ENCODE peak calls at places on chromosome 22, in six cellular contexts. D is A549, W is psoas muscle, N is tibial nerve, U is mammary epithelial cell, M is kidney. E is an unnamed sample. For H3K4me1, the result is how much of the 10 kb centered on the place peaks cover.

GRCh38 chr22:17638432-17639237 is at the start of gene BCL2L13:
- DNase-seq in D (peak), W (peak), N (peak), U (peak), M (peak), E (peak)

GRCh38 chr22:28299760-28300159 is 379.9 kb downstream of the TTC28 start:
- DNase-seq in D (no peak), W (no peak), N (no peak), U (no peak), M (no peak), E (no peak)

GRCh38 chr22:28542980-28543621 is 136.5 kb downstream of the TTC28 start:
- DNase-seq in D (no peak), W (no peak), N (no peak), U (no peak), M (no peak), E (no peak)

GRCh38 chr22:41951898-41952474 is at the start of gene SMIM45:
- DNase-seq in D (no peak), W (no peak), N (no peak), U (no peak), M (no peak), E (no peak)

GRCh38 chr22:38964989-38965388 is 7.6 kb downstream of the APOBEC3A start:
- DNase-seq in D (no peak), W (no peak), N (no peak), U (no peak), M (peak), E (no peak)

GRCh38 chr22:33544707-33545106 is 375.6 kb downstream of the LARGE1 start:
- DNase-seq in D (no peak), W (no peak), N (no peak), U (no peak), M (no peak), E (no peak)

GRCh38 chr22:26992556-26992955 is 335.2 kb downstream of the MIAT start:
- DNase-seq in D (no peak), W (no peak), N (no peak), U (no peak), M (no peak), E (no peak)

GRCh38 chr22:41560095-41560487 is 719 bp upstream of the CSDC2 start:
- DNase-seq in D (no peak), W (no peak), N (no peak), U (no peak), M (no peak), E (no peak)

GRCh38 chr22:42061041-42061440 is 9.6 kb downstream of the NAGA start:
- DNase-seq in D (no peak), W (no peak), N (no peak), U (no peak), M (peak), E (no peak)

GRCh38 chr22:41681616-41682015 is 7.1 kb downstream of the SNU13 start:
- DNase-seq in D (no peak), W (no peak), N (no peak), U (no peak), M (no peak), E (no peak)

GRCh38 chr22:32735516-32735915 is 66.0 kb upstream of the TIMP3 start:
- DNase-seq in D (no peak), W (no peak), N (no peak), U (no peak), M (no peak), E (no peak)

GRCh38 chr22:42581762-42582716 is 28.3 kb downstream of the SERHL2 start:
- DNase-seq in D (peak), W (peak), N (peak), U (peak), M (peak), E (peak)

GRCh38 chr22:29144786-29145160 is 60.9 kb upstream of the EMID1 start:
- DNase-seq in D (no peak), W (no peak), N (no peak), U (no peak), M (peak), E (no peak)

GRCh38 chr22:41919357-41920224 is 4.7 kb upstream of the SHISA8 start:
- DNase-seq in D (no peak), W (peak), N (no peak), U (no peak), M (no peak), E (peak)

GRCh38 chr22:17272511-17272991 is 53.3 kb upstream of the ADA2 start:
- DNase-seq in D (no peak), W (no peak), N (no peak), U (no peak), M (peak), E (peak)

GRCh38 chr22:41900652-41901312 is 14.1 kb downstream of the SHISA8 start:
- DNase-seq in D (no peak), W (no peak), N (no peak), U (no peak), M (peak), E (no peak)

GRCh38 chr22:24088796-24089195 is 77.7 kb downstream of the CABIN1 start:
- DNase-seq in D (no peak), W (no peak), N (no peak), U (no peak), M (peak), E (no peak)

GRCh38 chr22:41501209-41501608 is 32.3 kb downstream of the ACO2 start:
- DNase-seq in D (peak), W (no peak), N (no peak), U (no peak), M (no peak), E (no peak)

GRCh38 chr22:21791635-21792625 is 56.3 kb upstream of the YPEL1 start:
- DNase-seq in D (peak), W (no peak), N (no peak), U (peak), M (no peak), E (no peak)

GRCh38 chr22:18060646-18061620 is 16.9 kb upstream of the PEX26 start:
- DNase-seq in D (peak), W (no peak), N (no peak), U (peak), M (peak), E (no peak)

GRCh38 chr22:38607680-38608079 is 37.7 kb upstream of the DMC1 start:
- DNase-seq in D (no peak), W (no peak), N (no peak), U (no peak), M (no peak), E (no peak)

GRCh38 chr22:23685205-23685784 is 5.5 kb upstream of the RGL4 start:
- DNase-seq in D (no peak), W (peak), N (no peak), U (peak), M (no peak), E (no peak)

GRCh38 chr22:37117092-37117491 is 7.6 kb upstream of the TMPRSS6 start:
- DNase-seq in D (no peak), W (no peak), N (no peak), U (no peak), M (no peak), E (no peak)
- TF ChIP-seq CTCF in D (no peak), W (no peak), N (no peak), U (no peak), M (no peak), E (no peak)

GRCh38 chr22:49607821-49608220 is 219.9 kb downstream of the BRD1 start:
- DNase-seq in D (no peak), W (no peak), N (no peak), U (no peak), M (no peak), E (no peak)

GRCh38 chr22:49608660-49609059 is 219.0 kb downstream of the BRD1 start:
- DNase-seq in D (no peak), W (no peak), N (no peak), U (no peak), M (no peak), E (no peak)

GRCh38 chr22:49608228-49608627 is 219.4 kb downstream of the BRD1 start:
- DNase-seq in D (no peak), W (no peak), N (no peak), U (no peak), M (no peak), E (no peak)

GRCh38 chr22:49606562-49606961 is 221.1 kb downstream of the BRD1 start:
- DNase-seq in D (no peak), W (no peak), N (no peak), U (no peak), M (no peak), E (no peak)

GRCh38 chr22:49609207-49609876 is 218.3 kb downstream of the BRD1 start:
- DNase-seq in D (no peak), W (no peak), N (no peak), U (no peak), M (peak), E (no peak)
- H3K4me1 ChIP-seq in D (under half), W (under half), N (under half), U (under half), M (under half), E (under half)

DNA sequence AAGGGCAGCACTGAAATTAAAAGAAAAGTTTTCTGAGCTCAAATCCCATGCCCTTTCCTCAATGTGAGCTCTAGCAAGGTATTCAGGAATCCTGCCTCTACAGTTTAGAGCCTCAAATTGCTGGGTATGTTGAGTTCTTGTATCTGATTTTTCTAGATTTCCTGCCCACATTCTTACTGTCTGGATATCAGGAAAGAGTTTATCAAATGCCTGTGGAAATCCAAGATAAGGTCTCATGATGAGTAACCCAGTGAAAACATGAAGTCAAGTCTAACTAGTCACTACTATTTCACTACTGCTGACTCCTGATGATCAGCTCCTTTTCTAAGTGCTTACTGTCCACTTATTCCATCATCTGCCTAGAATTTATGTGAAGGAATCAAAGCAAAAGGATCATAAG is 29.8 kb downstream of the LIMK2 start:
- DNase-seq in D (no peak), W (no peak), N (no peak), U (no peak), M (no peak), E (no peak)
- TF ChIP-seq CTCF in D (no peak), W (no peak), N (no peak), U (no peak), M (no peak), E (no peak)

GRCh38 chr22:43711681-43712080 is 100.4 kb downstream of the EFCAB6 start:
- DNase-seq in D (no peak), W (no peak), N (no peak), U (no peak), M (no peak), E (no peak)
- H3K4me1 ChIP-seq in D (under half), W (under half), N (under half), U (under half), M (under half), E (under half)

GRCh38 chr22:46833228-46833627 is 70.8 kb downstream of the TBC1D22A start:
- DNase-seq in D (peak), W (no peak), N (no peak), U (peak), M (no peak), E (no peak)
- TF ChIP-seq CTCF in D (no peak), W (no peak), N (peak), U (no peak), M (peak), E (peak)

GRCh38 chr22:20239063-20239950 is 28.8 kb downstream of the RTN4R start:
- DNase-seq in D (no peak), W (peak), N (no peak), U (no peak), M (no peak), E (peak)

GRCh38 chr22:20240900-20241299 is 27.2 kb downstream of the RTN4R start:
- DNase-seq in D (no peak), W (no peak), N (no peak), U (no peak), M (no peak), E (no peak)

GRCh38 chr22:20241579-20242392 is 26.3 kb downstream of the RTN4R start:
- DNase-seq in D (no peak), W (no peak), N (no peak), U (no peak), M (no peak), E (no peak)

GRCh38 chr22:20238567-20239062 is 29.5 kb downstream of the RTN4R start:
- DNase-seq in D (peak), W (peak), N (no peak), U (peak), M (no peak), E (peak)

DNA sequence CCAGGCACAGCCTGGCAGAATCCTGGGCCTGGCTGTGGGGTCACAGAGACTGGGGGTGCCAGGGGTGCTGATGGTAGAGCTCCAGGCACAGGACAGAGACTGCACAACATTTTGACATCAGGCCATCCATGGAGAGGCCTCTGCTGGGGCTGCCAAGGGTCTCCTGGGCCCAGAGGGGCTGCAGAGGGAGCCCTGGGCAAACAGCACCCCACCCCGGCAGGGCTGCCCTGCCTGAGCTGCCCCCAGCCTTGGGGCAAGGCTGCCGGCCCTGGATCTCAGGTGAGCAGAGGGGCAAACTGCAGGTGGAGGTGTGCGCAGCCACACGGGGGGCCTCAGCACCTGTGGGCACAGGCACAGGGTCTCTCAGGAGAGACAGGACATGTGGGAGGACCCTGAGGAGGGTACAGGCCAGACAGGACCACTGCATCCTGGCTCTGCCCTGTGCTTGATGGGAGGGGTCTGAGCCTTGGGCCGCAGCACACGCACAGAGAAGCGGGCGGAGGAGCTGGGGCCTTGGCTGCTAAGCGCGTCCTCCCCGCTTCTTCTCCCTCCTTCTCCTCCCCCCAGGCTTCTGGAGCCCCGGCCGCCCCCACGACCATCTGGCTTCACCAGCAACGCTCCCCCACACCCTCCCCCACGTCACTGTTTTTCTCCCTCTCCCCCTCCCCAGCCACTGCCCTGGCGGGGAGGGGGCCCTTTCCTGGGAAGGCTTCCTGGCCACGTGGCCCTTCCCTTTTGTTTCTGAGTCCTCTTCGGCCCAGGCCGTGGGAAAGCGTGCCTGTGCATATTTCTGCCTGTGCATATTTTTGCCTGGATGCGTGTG is 28.0 kb downstream of the RTN4R start:
- DNase-seq in D (no peak), W (no peak), N (no peak), U (no peak), M (no peak), E (peak)
- H3K4me1 ChIP-seq in D (under half), W (under half), N (under half), U (under half), M (under half), E (half or more)

GRCh38 chr22:36334081-36334831 is 53.5 kb downstream of the MYH9 start:
- DNase-seq in D (peak), W (no peak), N (no peak), U (no peak), M (no peak), E (no peak)
- TF ChIP-seq CTCF in D (no peak), W (peak), N (no peak), U (peak), M (no peak), E (peak)

GRCh38 chr22:40209945-40210485 is 32.3 kb downstream of the TNRC6B start:
- DNase-seq in D (no peak), W (no peak), N (no peak), U (no peak), M (no peak), E (no peak)

GRCh38 chr22:40210814-40211213 is 33.1 kb downstream of the TNRC6B start:
- DNase-seq in D (no peak), W (no peak), N (no peak), U (no peak), M (no peak), E (no peak)

GRCh38 chr22:40211481-40212052 is 33.8 kb downstream of the TNRC6B start:
- DNase-seq in D (no peak), W (no peak), N (no peak), U (no peak), M (no peak), E (no peak)

GRCh38 chr22:40213478-40213877 is 35.8 kb downstream of the TNRC6B start:
- DNase-seq in D (no peak), W (no peak), N (no peak), U (no peak), M (no peak), E (no peak)

DNA sequence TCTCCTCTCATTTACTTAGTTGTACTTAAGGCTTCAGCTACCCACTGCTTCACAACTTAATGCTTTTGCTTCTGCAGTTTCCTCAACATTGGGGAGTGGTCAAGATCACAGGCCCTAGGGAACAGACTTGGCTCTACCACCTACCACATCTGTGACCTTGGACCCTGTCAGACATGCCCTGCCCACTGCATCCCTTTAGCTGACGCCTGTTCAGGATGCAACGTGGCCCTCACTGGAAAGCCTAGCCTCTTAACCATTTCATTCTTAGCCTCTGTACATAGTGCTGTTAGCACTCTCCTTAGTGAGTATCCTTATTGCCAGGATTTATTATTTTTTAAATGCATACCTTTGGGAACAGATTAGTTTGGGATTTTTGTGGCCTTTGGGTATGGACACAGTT is 34.4 kb downstream of the TNRC6B start:
- DNase-seq in D (no peak), W (no peak), N (no peak), U (no peak), M (no peak), E (peak)
- H3K4me1 ChIP-seq in D (under half), W (under half), N (under half), U (under half), M (under half), E (half or more)